ENCODE peak calls at places on chromosome 11, in six cellular contexts. D is coronary artery, K is keratinocyte, O is WTC11, X is GM19239, V is GM13977. G is an unnamed sample.

GRCh38 chr11:69055598-69056516 is 7.1 kb downstream of the TPCN2 start:
- DNase-seq in V (peak), K (no peak), X (peak), O (no peak), D (no peak), G (peak)

GRCh38 chr11:81331073-81331472 is 1402.6 kb downstream of the FAM181B start:
- DNase-seq in V (no peak), D (no peak), K (no peak), O (no peak), X (no peak), G (no peak)

GRCh38 chr11:74354036-74354435 is 42.6 kb upstream of the P4HA3 start:
- DNase-seq in D (no peak), O (no peak), X (no peak), K (no peak), V (no peak), G (no peak)

GRCh38 chr11:13717331-13717730 is 48.9 kb downstream of the FAR1 start:
- DNase-seq in V (no peak), D (no peak), K (no peak), O (no peak), X (no peak), G (no peak)

GRCh38 chr11:117575856-117576255 is 221.2 kb downstream of the DSCAML1 start:
- DNase-seq in V (no peak), O (no peak), X (no peak), K (no peak), D (no peak), G (no peak)

GRCh38 chr11:17722000-17722643 is 2.8 kb downstream of the MYOD1 start:
- DNase-seq in O (peak), V (no peak), D (no peak), K (no peak), X (no peak), G (no peak)

GRCh38 chr11:13883042-13883441 is 79.5 kb upstream of the SPON1 start:
- DNase-seq in X (no peak), O (no peak), K (no peak), V (no peak), D (no peak), G (no peak)

GRCh38 chr11:66012946-66013761 is 1.3 kb downstream of the CST6 start:
- DNase-seq in O (no peak), X (no peak), K (no peak), V (no peak), D (no peak), G (peak)

GRCh38 chr11:7540830-7541555 is 27.2 kb downstream of the PPFIBP2 start:
- DNase-seq in D (no peak), O (no peak), X (no peak), V (no peak), K (no peak), G (no peak)

GRCh38 chr11:9260182-9261146 is 4.7 kb downstream of the DENND5A start:
- DNase-seq in X (no peak), K (no peak), O (no peak), V (no peak), D (no peak), G (no peak)

GRCh38 chr11:27100534-27100933 is 59.9 kb downstream of the BBOX1 start:
- DNase-seq in V (no peak), D (no peak), O (no peak), K (no peak), X (no peak), G (no peak)

GRCh38 chr11:78217650-78218541 is 29.2 kb downstream of the USP35 start:
- DNase-seq in O (peak), D (peak), K (no peak), X (no peak), V (no peak), G (no peak)

GRCh38 chr11:33830903-33831648 is 56.8 kb upstream of the FBXO3 start:
- DNase-seq in O (no peak), K (no peak), V (no peak), D (no peak), X (no peak), G (no peak)

GRCh38 chr11:119520400-119520799 is 97.4 kb upstream of the THY1 start:
- DNase-seq in O (no peak), V (no peak), K (no peak), D (no peak), X (no peak), G (no peak)

GRCh38 chr11:37946155-37946766 is 1348.2 kb upstream of the RAG2 start:
- DNase-seq in V (peak), K (no peak), X (no peak), O (peak), D (no peak), G (peak)

GRCh38 chr11:121536116-121536515 is 83.3 kb upstream of the SORL1-AS1 start:
- DNase-seq in V (no peak), X (no peak), D (no peak), O (no peak), K (no peak), G (no peak)

GRCh38 chr11:46026616-46027293 is 94.5 kb downstream of the PHF21A start:
- DNase-seq in V (no peak), D (no peak), K (no peak), O (no peak), X (no peak), G (no peak)